ENCODE peak calls at places on chromosomes 12 and 14, in eight cellular contexts. Q is stomach, S is sigmoid colon, U is transverse colon, G is tibial nerve, V is suprapubic skin, T is ovary, Z is A549. D is an unnamed sample. For H3K4me1, the result is how much of the 10 kb centered on the place peaks cover.

GRCh38 chr14:68649461-68650189 is 143.2 kb downstream of the ZFP36L1 start:
- DNase-seq in Q (no peak), S (no peak), U (no peak), G (no peak), V (no peak), T (no peak), Z (no peak), D (no peak)

GRCh38 chr12:46752396-46752795 is 73.4 kb downstream of the SLC38A4 start:
- DNase-seq in Q (no peak), S (no peak), U (no peak), G (no peak), V (no peak), T (no peak), Z (no peak), D (no peak)

GRCh38 chr12:101066489-101066888 is 143.5 kb downstream of the SLC5A8 start:
- DNase-seq in Q (no peak), S (no peak), U (no peak), G (no peak), V (no peak), T (no peak), Z (no peak), D (no peak)

GRCh38 chr14:39488600-39488999 is 56.4 kb upstream of the FBXO33 start:
- DNase-seq in Q (no peak), S (no peak), U (no peak), G (no peak), V (no peak), T (no peak), Z (no peak), D (no peak)

GRCh38 chr14:90040411-90040810 is 21.4 kb upstream of the KCNK13 start:
- DNase-seq in Q (no peak), S (no peak), U (no peak), G (no peak), V (no peak), T (no peak), Z (no peak), D (no peak)

GRCh38 chr14:106062502-106063272 is 536.3 kb downstream of the TMEM121 start:
- DNase-seq in Q (no peak), S (no peak), U (no peak), G (no peak), V (no peak), T (no peak), Z (no peak), D (no peak)

GRCh38 chr12:128779901-128780300 is 43.9 kb downstream of the SLC15A4 start:
- DNase-seq in Q (no peak), S (peak), U (no peak), G (no peak), V (no peak), T (no peak), Z (no peak), D (no peak)

GRCh38 chr14:34711169-34711568 is 3.2 kb downstream of the CFL2 start:
- DNase-seq in Q (no peak), S (no peak), U (peak), G (peak), V (no peak), T (no peak), Z (peak), D (no peak)

GRCh38 chr12:32906407-32907165 is 10.0 kb upstream of the PKP2 start:
- DNase-seq in Q (peak), S (no peak), U (peak), G (no peak), V (no peak), T (no peak), Z (no peak), D (no peak)

GRCh38 chr12:53739285-53740129 is 12.3 kb upstream of the CALCOCO1 start:
- DNase-seq in Q (no peak), S (no peak), U (no peak), G (no peak), V (no peak), T (no peak), Z (no peak), D (no peak)

GRCh38 chr12:47807338-47807737 is 12.4 kb downstream of the HDAC7 start:
- DNase-seq in Q (no peak), S (no peak), U (no peak), G (no peak), V (no peak), T (no peak), Z (no peak), D (no peak)

GRCh38 chr12:68310370-68310769 is 21.8 kb downstream of the MDM1 start:
- DNase-seq in Q (no peak), S (no peak), U (no peak), G (no peak), V (no peak), T (no peak), Z (no peak), D (no peak)

GRCh38 chr14:42224053-42224888 is 617.6 kb downstream of the LRFN5 start:
- DNase-seq in Q (peak), S (no peak), U (peak), G (peak), V (peak), T (no peak), Z (peak), D (no peak)

GRCh38 chr14:91716999-91717398 is 14.9 kb downstream of the CATSPERB start:
- DNase-seq in Q (no peak), S (no peak), U (no peak), G (no peak), V (no peak), T (no peak), Z (no peak), D (no peak)

GRCh38 chr12:109998241-109998903 is 858 bp upstream of the ANKRD13A start:
- DNase-seq in Q (no peak), S (no peak), U (no peak), G (no peak), V (no peak), T (no peak), Z (no peak), D (no peak)

GRCh38 chr12:20125259-20125919 is 242.9 kb upstream of the PDE3A start:
- DNase-seq in Q (no peak), S (no peak), U (no peak), G (peak), V (no peak), T (no peak), Z (no peak), D (no peak)

GRCh38 chr12:8541591-8541990 is 886 bp upstream of the CLEC4E start:
- DNase-seq in Q (no peak), S (no peak), U (no peak), G (no peak), V (no peak), T (no peak), Z (no peak), D (no peak)

GRCh38 chr14:55938249-55938791 is 179.9 kb upstream of the PELI2 start:
- DNase-seq in Q (peak), S (peak), U (peak), G (no peak), V (no peak), T (no peak), Z (no peak), D (peak)

GRCh38 chr12:88306471-88307069 is 164.5 kb downstream of the TMTC3 start:
- DNase-seq in Q (no peak), S (no peak), U (no peak), G (no peak), V (no peak), T (no peak), Z (no peak), D (no peak)

GRCh38 chr14:81269100-81269978 is 48.6 kb upstream of the GTF2A1 start:
- DNase-seq in Q (no peak), S (no peak), U (no peak), G (peak), V (no peak), T (no peak), Z (peak), D (no peak)

GRCh38 chr14:90483551-90483950 is 86.7 kb downstream of the CALM1 start:
- DNase-seq in Q (peak), S (no peak), U (peak), G (no peak), V (no peak), T (no peak), Z (no peak), D (no peak)

GRCh38 chr12:12450043-12450451 is 93.2 kb downstream of the BORCS5 start:
- DNase-seq in Q (no peak), S (no peak), U (no peak), G (no peak), V (no peak), T (no peak), Z (no peak), D (no peak)

GRCh38 chr14:63267171-63267570 is 51.6 kb downstream of the GPHB5 start:
- DNase-seq in Q (no peak), S (no peak), U (no peak), G (no peak), V (no peak), T (no peak), Z (no peak), D (no peak)

GRCh38 chr12:6608592-6609311 is 1.6 kb upstream of the CHD4 start:
- DNase-seq in Q (no peak), S (peak), U (no peak), G (no peak), V (peak), T (peak), Z (peak), D (no peak)

GRCh38 chr12:10722905-10723866 is at the start of gene YBX3:
- DNase-seq in Q (peak), S (peak), U (peak), G (peak), V (peak), T (peak), Z (peak), D (peak)

GRCh38 chr14:100644784-100645183 is 57.6 kb upstream of the BEGAIN start:
- DNase-seq in Q (no peak), S (no peak), U (no peak), G (no peak), V (no peak), T (peak), Z (no peak), D (no peak)

GRCh38 chr12:64883264-64884163 is 59.1 kb downstream of the TBC1D30 start:
- DNase-seq in Q (no peak), S (no peak), U (no peak), G (no peak), V (no peak), T (no peak), Z (peak), D (no peak)

GRCh38 chr14:32397871-32398640 is 69.0 kb downstream of the AKAP6 start:
- DNase-seq in Q (no peak), S (no peak), U (no peak), G (no peak), V (no peak), T (no peak), Z (peak), D (no peak)

GRCh38 chr12:68609955-68610434 is 704 bp upstream of the RAP1B start:
- DNase-seq in Q (no peak), S (no peak), U (no peak), G (peak), V (no peak), T (no peak), Z (peak), D (no peak)

GRCh38 chr12:64083285-64084210 is 138.5 kb downstream of the KICS2 start:
- DNase-seq in Q (peak), S (peak), U (peak), G (peak), V (peak), T (peak), Z (peak), D (no peak)

GRCh38 chr14:36579001-36579555 is 3.3 kb downstream of the NKX2-8 start:
- DNase-seq in Q (no peak), S (no peak), U (no peak), G (no peak), V (no peak), T (no peak), Z (no peak), D (no peak)

GRCh38 chr12:88242161-88242925 is 100.2 kb downstream of the TMTC3 start:
- DNase-seq in Q (no peak), S (peak), U (no peak), G (peak), V (no peak), T (no peak), Z (peak), D (no peak)

GRCh38 chr14:49250109-49250508 is 336.1 kb downstream of the RPS29 start:
- DNase-seq in Q (no peak), S (no peak), U (no peak), G (no peak), V (no peak), T (no peak), Z (no peak), D (no peak)

GRCh38 chr14:38129705-38130104 is 78.0 kb upstream of the SSTR1 start:
- DNase-seq in Q (no peak), S (no peak), U (no peak), G (no peak), V (no peak), T (no peak), Z (no peak), D (no peak)

GRCh38 chr12:90484130-90484529 is 470.8 kb downstream of the CCER1 start:
- DNase-seq in Q (no peak), S (no peak), U (no peak), G (no peak), V (no peak), T (no peak), Z (no peak), D (no peak)

GRCh38 chr14:67623114-67623513 is 3.4 kb downstream of the ARG2 start:
- DNase-seq in Q (no peak), S (no peak), U (no peak), G (no peak), V (no peak), T (no peak), Z (no peak), D (no peak)

GRCh38 chr12:126069549-126070165 is 1004.4 kb downstream of the AACS start:
- DNase-seq in Q (peak), S (no peak), U (peak), G (no peak), V (no peak), T (no peak), Z (peak), D (no peak)

GRCh38 chr12:81758421-81759214 is 532 bp downstream of the PPFIA2 start:
- DNase-seq in Q (no peak), S (peak), U (no peak), G (no peak), V (peak), T (peak), Z (peak), D (no peak)

GRCh38 chr14:20343855-20344205 is 395 bp downstream of the PARP2 start:
- DNase-seq in Q (no peak), S (no peak), U (no peak), G (no peak), V (no peak), T (no peak), Z (no peak), D (no peak)

GRCh38 chr14:38065101-38065762 is 142.5 kb upstream of the SSTR1 start:
- DNase-seq in Q (no peak), S (no peak), U (no peak), G (no peak), V (no peak), T (no peak), Z (no peak), D (no peak)

DNA sequence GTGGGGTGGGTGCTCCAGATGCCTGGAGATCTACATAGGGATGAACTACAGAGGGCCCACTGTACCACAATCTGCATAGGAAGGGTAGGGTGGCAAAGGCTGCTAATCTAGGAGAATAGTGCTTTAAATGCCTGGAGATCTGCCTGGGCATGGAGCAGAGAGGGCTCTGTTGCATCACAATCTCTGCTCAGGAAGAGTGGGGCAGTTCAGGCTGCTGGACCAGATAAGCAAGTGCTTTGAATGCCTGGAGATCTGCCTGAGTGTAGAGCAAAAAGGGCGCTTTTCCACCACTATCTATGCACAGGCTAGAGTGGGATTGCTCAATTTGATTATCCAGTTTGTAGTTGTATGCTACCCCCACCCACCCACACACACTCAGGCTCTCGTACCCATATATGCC is 886.3 kb upstream of the SEL1L start:
- DNase-seq in Q (no peak), S (no peak), U (no peak), G (no peak), V (no peak), T (no peak), Z (no peak), D (no peak)
- H3K27ac ChIP-seq in Q (no peak), S (no peak), U (no peak), G (no peak), V (no peak), T (no peak), Z (no peak), D (no peak)

GRCh38 chr12:124512667-124513296 is 54.6 kb downstream of the NCOR2 start:
- DNase-seq in Q (peak), S (peak), U (peak), G (peak), V (peak), T (peak), Z (peak), D (peak)
- TF ChIP-seq EP300 in Q (no peak), S (no peak), U (no peak), G (peak), V (no peak), T (no peak), Z (no peak), D (no peak)

DNA sequence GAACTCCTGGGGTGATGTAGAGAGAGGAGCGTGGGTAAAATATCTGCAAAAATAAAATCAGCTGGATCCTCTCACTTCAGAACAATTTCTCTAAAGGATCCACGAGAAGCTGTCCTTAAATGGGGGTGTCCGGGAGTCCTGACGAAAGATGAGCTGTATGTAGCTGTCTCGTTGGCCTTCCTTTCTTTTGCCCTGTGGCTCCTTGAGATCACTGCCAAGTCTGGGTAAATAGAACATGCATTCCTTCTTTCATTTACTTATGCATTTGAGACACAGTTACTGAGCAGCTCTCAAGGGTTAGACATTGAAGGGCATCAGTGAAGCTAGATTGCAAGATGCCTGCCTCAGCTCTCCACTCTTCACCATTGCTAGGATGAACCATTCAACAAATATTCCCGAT is 35.2 kb upstream of the TXNRD1 start:
- DNase-seq in Q (no peak), S (no peak), U (no peak), G (no peak), V (no peak), T (no peak), Z (peak), D (no peak)
- H3K4me1 ChIP-seq in Q (under half), S (half or more), U (under half), G (under half), V (under half), T (under half), Z (half or more), D (under half)

GRCh38 chr12:106841471-106842302 is 67.2 kb downstream of the RIC8B start:
- DNase-seq in Q (no peak), S (no peak), U (peak), G (peak), V (no peak), T (no peak), Z (peak), D (no peak)
- H3K27ac ChIP-seq in Q (no peak), S (no peak), U (peak), G (no peak), V (no peak), T (no peak), Z (peak), D (no peak)

DNA sequence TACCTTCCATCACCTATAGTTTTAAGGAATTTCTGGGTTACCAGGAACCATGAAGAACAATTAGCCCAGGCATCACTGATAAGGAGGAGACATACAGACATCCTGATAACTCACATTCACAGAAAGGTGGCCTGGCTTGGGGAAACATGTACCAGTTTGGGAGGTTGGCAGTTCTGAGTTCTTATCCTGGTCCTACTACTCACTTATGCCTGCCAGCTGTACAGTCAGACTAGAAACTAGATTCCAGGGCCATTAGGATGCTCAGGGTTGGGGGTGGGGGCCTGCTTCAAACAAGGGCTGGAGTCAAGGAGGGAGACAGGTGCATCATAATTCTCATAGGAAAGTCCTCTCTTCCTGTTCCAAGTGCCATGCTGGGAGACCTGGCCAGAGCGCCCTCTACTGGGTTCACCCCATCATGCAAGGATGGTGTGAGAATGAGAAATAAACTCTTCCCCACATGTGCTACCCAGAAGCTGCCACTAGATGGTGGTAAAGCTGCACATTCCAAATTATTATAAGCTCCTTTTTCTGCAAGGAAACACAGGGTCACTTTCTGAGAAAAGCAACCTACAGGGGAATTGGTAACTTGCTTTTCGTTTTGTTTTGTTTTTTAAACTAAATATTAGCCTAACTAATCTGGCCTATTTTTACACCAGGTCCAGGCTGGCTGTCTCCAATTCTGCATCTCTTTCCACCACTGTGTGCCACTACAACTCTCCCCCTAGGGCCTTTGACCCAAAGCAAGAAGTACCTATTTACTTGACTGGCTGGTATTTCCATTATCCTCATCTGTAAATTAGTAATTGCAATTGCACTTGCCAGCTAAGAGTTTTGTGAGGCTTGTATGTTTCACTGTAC is 14.5 kb downstream of the OAS2 start:
- DNase-seq in Q (peak), S (no peak), U (peak), G (peak), V (no peak), T (peak), Z (peak), D (no peak)
- TF ChIP-seq EP300 in Q (no peak), S (no peak), U (no peak), G (no peak), V (no peak), T (no peak), Z (no peak), D (no peak)

DNA sequence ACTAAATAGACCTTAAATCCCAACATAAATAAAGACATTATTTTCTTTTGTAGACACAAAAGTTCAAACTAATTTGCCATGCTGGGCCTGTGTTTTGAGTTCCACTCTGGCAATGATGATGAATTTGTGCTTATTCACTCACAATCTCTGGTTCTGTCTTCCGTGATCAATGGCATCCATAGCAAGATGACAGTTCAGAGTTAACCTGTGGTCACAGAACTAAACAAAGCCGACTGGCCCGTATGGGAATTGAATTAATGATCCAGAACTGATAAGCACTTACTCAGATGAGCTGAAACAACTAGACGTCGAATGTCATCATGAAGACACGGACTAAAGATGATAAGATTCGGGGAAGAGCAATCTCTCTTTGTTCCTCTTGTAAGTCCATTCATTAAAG is 81.6 kb downstream of the CAPZA3 start:
- DNase-seq in Q (no peak), S (no peak), U (no peak), G (no peak), V (no peak), T (no peak), Z (no peak), D (no peak)
- H3K4me1 ChIP-seq in Q (under half), S (under half), U (under half), G (under half), V (under half), T (under half), Z (under half), D (under half)

GRCh38 chr12:31326689-31327659 is 1.0 kb upstream of the SINHCAF start:
- DNase-seq in Q (no peak), S (no peak), U (no peak), G (peak), V (no peak), T (no peak), Z (no peak), D (no peak)
- H3K27ac ChIP-seq in Q (peak), S (peak), U (peak), G (peak), V (peak), T (peak), Z (peak), D (peak)

GRCh38 chr12:105523164-105524057 is 192.9 kb downstream of the C12orf75 start:
- DNase-seq in Q (no peak), S (peak), U (peak), G (peak), V (peak), T (peak), Z (no peak), D (peak)
- TF ChIP-seq EP300 in Q (no peak), S (no peak), U (peak), G (peak), V (no peak), T (no peak), Z (no peak), D (no peak)

D was measured in esophagus muscularis mucosa.